ENCODE peak calls at places on chromosomes 7 and 10, in seven cellular contexts. One of them, this sample, is unnamed.
A peak's percentile ranks its signal among the peaks of the same experiment; 100 is the strongest.

GRCh38 chr7:121330053-121330833 is 1.4 kb downstream of the WNT16 start:
- DNase-seq in left lung: no peak
- DNase-seq in hepatocyte: no peak
- DNase-seq in tibial artery: no peak
- DNase-seq in naive thymus-derived CD4-positive, alpha-beta T cell: no peak
- DNase-seq in colonic mucosa: no peak
- DNase-seq in H9: peak; percentile 50
- DNase-seq in this sample: no peak

GRCh38 chr7:4841836-4842235 is 20.0 kb downstream of the PAPOLB start:
- DNase-seq in tibial artery: no peak
- DNase-seq in left lung: no peak
- DNase-seq in naive thymus-derived CD4-positive, alpha-beta T cell: no peak
- DNase-seq in hepatocyte: no peak
- DNase-seq in colonic mucosa: no peak
- DNase-seq in H9: no peak
- DNase-seq in this sample: no peak

GRCh38 chr10:50577681-50578350 is 45.9 kb downstream of the SGMS1 start:
- DNase-seq in colonic mucosa: peak; percentile 49
- DNase-seq in left lung: peak; percentile 34
- DNase-seq in H9: no peak
- DNase-seq in hepatocyte: peak; percentile 71
- DNase-seq in naive thymus-derived CD4-positive, alpha-beta T cell: no peak
- DNase-seq in tibial artery: no peak
- DNase-seq in this sample: no peak

GRCh38 chr7:51265066-51265907 is 51.3 kb downstream of the COBL start:
- DNase-seq in tibial artery: no peak
- DNase-seq in naive thymus-derived CD4-positive, alpha-beta T cell: no peak
- DNase-seq in hepatocyte: peak; percentile 63
- DNase-seq in left lung: no peak
- DNase-seq in colonic mucosa: peak; percentile 80
- DNase-seq in H9: no peak
- DNase-seq in this sample: no peak

GRCh38 chr10:89314676-89315075 is 12.8 kb downstream of the IFIT2 start:
- DNase-seq in H9: no peak
- DNase-seq in tibial artery: no peak
- DNase-seq in colonic mucosa: no peak
- DNase-seq in left lung: no peak
- DNase-seq in hepatocyte: no peak
- DNase-seq in naive thymus-derived CD4-positive, alpha-beta T cell: no peak
- DNase-seq in this sample: no peak

GRCh38 chr7:133434246-133434865 is 181.5 kb downstream of the EXOC4 start:
- DNase-seq in naive thymus-derived CD4-positive, alpha-beta T cell: no peak
- DNase-seq in hepatocyte: peak; percentile 8
- DNase-seq in colonic mucosa: no peak
- DNase-seq in tibial artery: no peak
- DNase-seq in left lung: no peak
- DNase-seq in H9: no peak
- DNase-seq in this sample: no peak

GRCh38 chr7:116327751-116328150 is 117.4 kb downstream of the TES start:
- DNase-seq in left lung: no peak
- DNase-seq in hepatocyte: no peak
- DNase-seq in colonic mucosa: no peak
- DNase-seq in tibial artery: no peak
- DNase-seq in naive thymus-derived CD4-positive, alpha-beta T cell: no peak
- DNase-seq in H9: no peak
- DNase-seq in this sample: no peak

GRCh38 chr7:137895301-137896201 is 48.8 kb upstream of the DGKI start:
- DNase-seq in naive thymus-derived CD4-positive, alpha-beta T cell: no peak
- DNase-seq in left lung: no peak
- DNase-seq in H9: no peak
- DNase-seq in hepatocyte: no peak
- DNase-seq in colonic mucosa: no peak
- DNase-seq in tibial artery: no peak
- DNase-seq in this sample: no peak

GRCh38 chr10:119538632-119539358 is 3.7 kb downstream of the RGS10 start:
- DNase-seq in colonic mucosa: no peak
- DNase-seq in hepatocyte: no peak
- DNase-seq in left lung: no peak
- DNase-seq in H9: no peak
- DNase-seq in tibial artery: no peak
- DNase-seq in naive thymus-derived CD4-positive, alpha-beta T cell: no peak
- DNase-seq in this sample: no peak

GRCh38 chr7:140342732-140343514 is 55.4 kb downstream of the SLC37A3 start:
- DNase-seq in tibial artery: no peak
- DNase-seq in colonic mucosa: peak; percentile 49
- DNase-seq in naive thymus-derived CD4-positive, alpha-beta T cell: no peak
- DNase-seq in hepatocyte: peak; percentile 30
- DNase-seq in left lung: peak; percentile 63
- DNase-seq in H9: peak; percentile 73
- DNase-seq in this sample: no peak

GRCh38 chr10:88278912-88279311 is 304.2 kb downstream of the RNLS start:
- DNase-seq in naive thymus-derived CD4-positive, alpha-beta T cell: no peak
- DNase-seq in colonic mucosa: no peak
- DNase-seq in tibial artery: no peak
- DNase-seq in hepatocyte: no peak
- DNase-seq in left lung: peak; percentile 54
- DNase-seq in H9: no peak
- DNase-seq in this sample: no peak

GRCh38 chr7:22843681-22844309 is 21.1 kb upstream of the TOMM7 start:
- DNase-seq in hepatocyte: no peak
- DNase-seq in H9: no peak
- DNase-seq in tibial artery: no peak
- DNase-seq in colonic mucosa: no peak
- DNase-seq in left lung: no peak
- DNase-seq in naive thymus-derived CD4-positive, alpha-beta T cell: no peak
- DNase-seq in this sample: no peak

GRCh38 chr10:132716691-132717490 is 69.1 kb downstream of the NKX6-2 start:
- DNase-seq in tibial artery: peak; percentile 56
- DNase-seq in hepatocyte: no peak
- DNase-seq in colonic mucosa: no peak
- DNase-seq in left lung: no peak
- DNase-seq in naive thymus-derived CD4-positive, alpha-beta T cell: no peak
- DNase-seq in H9: no peak
- DNase-seq in this sample: no peak

GRCh38 chr10:88281592-88282268 is 301.4 kb downstream of the RNLS start:
- DNase-seq in naive thymus-derived CD4-positive, alpha-beta T cell: no peak
- DNase-seq in hepatocyte: no peak
- DNase-seq in left lung: no peak
- DNase-seq in colonic mucosa: no peak
- DNase-seq in tibial artery: no peak
- DNase-seq in H9: no peak
- DNase-seq in this sample: no peak

GRCh38 chr7:25802473-25802872 is 349.5 kb upstream of the NFE2L3 start:
- DNase-seq in hepatocyte: no peak
- DNase-seq in tibial artery: no peak
- DNase-seq in colonic mucosa: no peak
- DNase-seq in left lung: no peak
- DNase-seq in naive thymus-derived CD4-positive, alpha-beta T cell: no peak
- DNase-seq in H9: no peak
- DNase-seq in this sample: no peak

GRCh38 chr7:143016996-143017395 is 9.9 kb downstream of the OR9A2 start:
- DNase-seq in H9: no peak
- DNase-seq in left lung: no peak
- DNase-seq in hepatocyte: no peak
- DNase-seq in tibial artery: no peak
- DNase-seq in naive thymus-derived CD4-positive, alpha-beta T cell: no peak
- DNase-seq in colonic mucosa: no peak
- DNase-seq in this sample: no peak

GRCh38 chr10:104054430-104054829 is 31.2 kb downstream of the COL17A1 start:
- DNase-seq in tibial artery: no peak
- DNase-seq in left lung: no peak
- DNase-seq in colonic mucosa: no peak
- DNase-seq in naive thymus-derived CD4-positive, alpha-beta T cell: no peak
- DNase-seq in hepatocyte: no peak
- DNase-seq in H9: no peak
- DNase-seq in this sample: no peak

GRCh38 chr10:5947471-5948207 is 29.7 kb downstream of the IL15RA start:
- DNase-seq in colonic mucosa: no peak
- DNase-seq in H9: no peak
- DNase-seq in naive thymus-derived CD4-positive, alpha-beta T cell: no peak
- DNase-seq in tibial artery: no peak
- DNase-seq in hepatocyte: no peak
- DNase-seq in left lung: no peak
- DNase-seq in this sample: no peak

GRCh38 chr10:5946786-5947185 is 30.6 kb downstream of the IL15RA start:
- DNase-seq in colonic mucosa: no peak
- DNase-seq in H9: no peak
- DNase-seq in naive thymus-derived CD4-positive, alpha-beta T cell: no peak
- DNase-seq in left lung: no peak
- DNase-seq in tibial artery: no peak
- DNase-seq in hepatocyte: no peak
- DNase-seq in this sample: no peak

GRCh38 chr10:5951167-5951711 is 26.1 kb downstream of the IL15RA start:
- DNase-seq in H9: no peak
- DNase-seq in tibial artery: peak; percentile 81
- DNase-seq in hepatocyte: no peak
- DNase-seq in colonic mucosa: no peak
- DNase-seq in left lung: peak; percentile 71
- DNase-seq in naive thymus-derived CD4-positive, alpha-beta T cell: no peak
- DNase-seq in this sample: no peak

GRCh38 chr10:5948208-5948585 is 29.1 kb downstream of the IL15RA start:
- DNase-seq in colonic mucosa: no peak
- DNase-seq in tibial artery: no peak
- DNase-seq in hepatocyte: no peak
- DNase-seq in left lung: no peak
- DNase-seq in naive thymus-derived CD4-positive, alpha-beta T cell: no peak
- DNase-seq in H9: no peak
- DNase-seq in this sample: no peak

DNA sequence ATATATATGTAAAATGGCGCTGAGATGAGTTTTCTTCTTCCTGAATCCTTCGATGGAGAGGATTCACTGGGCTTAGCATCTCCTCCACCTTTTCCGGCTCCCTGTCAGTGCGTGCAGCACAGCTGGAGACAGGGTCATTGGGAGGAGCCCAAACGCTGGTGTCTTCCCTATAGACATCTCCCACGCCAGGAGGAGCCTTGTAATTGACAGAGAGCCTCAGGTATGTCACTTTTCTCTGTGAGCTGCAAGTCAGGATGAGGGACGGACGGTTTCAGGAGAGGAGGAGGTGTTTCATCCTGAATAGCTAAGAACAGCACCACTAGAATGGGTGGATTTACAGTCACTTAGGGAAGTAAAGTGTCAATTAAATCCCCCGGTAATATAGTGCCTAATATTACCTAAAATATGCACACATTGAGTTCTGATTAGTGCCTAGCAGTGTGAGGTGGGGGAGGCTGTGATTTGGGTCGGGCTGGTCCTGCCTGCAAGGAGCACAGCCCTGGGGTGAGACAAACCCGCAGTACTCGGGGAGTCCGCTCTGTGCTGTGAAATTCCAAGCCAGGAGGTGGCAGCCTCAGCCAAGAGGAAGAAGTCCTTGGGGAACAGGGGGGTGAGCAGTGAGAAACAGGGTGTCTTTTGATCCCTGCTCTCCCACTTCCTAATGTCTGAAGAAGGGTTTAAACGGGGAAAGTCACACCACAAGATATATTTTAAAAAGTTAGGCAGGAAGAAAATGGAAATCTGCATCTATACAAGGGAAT is 28.2 kb downstream of the IL15RA start:
- DNase-seq in naive thymus-derived CD4-positive, alpha-beta T cell: no peak
- DNase-seq in H9: peak; percentile 76
- DNase-seq in left lung: peak; percentile 68
- DNase-seq in tibial artery: no peak
- DNase-seq in colonic mucosa: peak; percentile 70
- DNase-seq in hepatocyte: peak; percentile 57
- DNase-seq in this sample: no peak
- H3K27ac ChIP-seq in naive thymus-derived CD4-positive, alpha-beta T cell: no peak overlapping the region
- H3K27ac ChIP-seq in H9: peak overlapping the region; percentile 20
- H3K27ac ChIP-seq in left lung: no peak overlapping the region
- H3K27ac ChIP-seq in tibial artery: no peak overlapping the region
- H3K27ac ChIP-seq in colonic mucosa: no peak overlapping the region
- H3K27ac ChIP-seq in hepatocyte: no peak overlapping the region
- H3K27ac ChIP-seq in this sample: no peak overlapping the region

GRCh38 chr7:36215017-36215621 is 62.1 kb downstream of the EEPD1 start:
- DNase-seq in H9: peak; percentile 52
- DNase-seq in colonic mucosa: no peak
- DNase-seq in tibial artery: no peak
- DNase-seq in naive thymus-derived CD4-positive, alpha-beta T cell: no peak
- DNase-seq in hepatocyte: peak; percentile 36
- DNase-seq in left lung: no peak
- DNase-seq in this sample: no peak

GRCh38 chr7:36217211-36217960 is 64.3 kb downstream of the EEPD1 start:
- DNase-seq in left lung: no peak
- DNase-seq in colonic mucosa: no peak
- DNase-seq in naive thymus-derived CD4-positive, alpha-beta T cell: no peak
- DNase-seq in hepatocyte: no peak
- DNase-seq in tibial artery: no peak
- DNase-seq in H9: no peak
- DNase-seq in this sample: no peak

GRCh38 chr7:36219429-36219828 is 66.4 kb downstream of the EEPD1 start:
- DNase-seq in tibial artery: no peak
- DNase-seq in colonic mucosa: no peak
- DNase-seq in hepatocyte: no peak
- DNase-seq in left lung: no peak
- DNase-seq in naive thymus-derived CD4-positive, alpha-beta T cell: no peak
- DNase-seq in H9: no peak
- DNase-seq in this sample: no peak

GRCh38 chr7:36216063-36216684 is 63.1 kb downstream of the EEPD1 start:
- DNase-seq in left lung: no peak
- DNase-seq in colonic mucosa: no peak
- DNase-seq in H9: no peak
- DNase-seq in hepatocyte: peak; percentile 30
- DNase-seq in naive thymus-derived CD4-positive, alpha-beta T cell: no peak
- DNase-seq in tibial artery: peak; percentile 73
- DNase-seq in this sample: no peak

DNA sequence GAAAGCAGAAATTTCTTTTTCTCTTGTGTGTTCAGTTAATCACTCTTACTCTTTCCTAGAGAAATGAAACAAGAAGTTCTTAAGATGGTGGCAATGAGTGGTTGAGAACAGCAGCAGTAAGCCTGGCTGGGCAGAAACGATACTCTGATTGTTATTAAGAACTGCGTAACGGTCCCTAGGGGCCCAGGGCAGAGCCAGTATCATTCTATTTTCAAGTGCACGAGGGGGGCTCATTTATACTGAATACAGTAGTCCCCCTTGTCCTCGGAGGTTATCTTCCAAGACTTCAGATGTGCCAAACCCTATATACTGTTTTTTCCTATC is 64.9 kb downstream of the EEPD1 start:
- DNase-seq in hepatocyte: no peak
- DNase-seq in colonic mucosa: no peak
- DNase-seq in tibial artery: no peak
- DNase-seq in left lung: no peak
- DNase-seq in H9: no peak
- DNase-seq in naive thymus-derived CD4-positive, alpha-beta T cell: no peak
- DNase-seq in this sample: no peak
- H3K4me1 ChIP-seq in hepatocyte: peaks cover 31% of the 10 kb centered on the region
- H3K4me1 ChIP-seq in colonic mucosa: no peaks in the 10 kb centered on the region
- H3K4me1 ChIP-seq in tibial artery: peaks cover 13% of the 10 kb centered on the region
- H3K4me1 ChIP-seq in left lung: peaks cover 6% of the 10 kb centered on the region
- H3K4me1 ChIP-seq in H9: peaks cover 13% of the 10 kb centered on the region
- H3K4me1 ChIP-seq in naive thymus-derived CD4-positive, alpha-beta T cell: no peaks in the 10 kb centered on the region
- H3K4me1 ChIP-seq in this sample: no peaks in the 10 kb centered on the region

GRCh38 chr7:17236161-17236560 is 62.3 kb upstream of the AHR start:
- DNase-seq in left lung: no peak
- DNase-seq in naive thymus-derived CD4-positive, alpha-beta T cell: no peak
- DNase-seq in tibial artery: no peak
- DNase-seq in hepatocyte: no peak
- DNase-seq in H9: no peak
- DNase-seq in colonic mucosa: no peak
- DNase-seq in this sample: no peak
- H3K27ac ChIP-seq in left lung: no peak overlapping the region
- H3K27ac ChIP-seq in naive thymus-derived CD4-positive, alpha-beta T cell: no peak overlapping the region
- H3K27ac ChIP-seq in tibial artery: no peak overlapping the region
- H3K27ac ChIP-seq in hepatocyte: no peak overlapping the region
- H3K27ac ChIP-seq in H9: no peak overlapping the region
- H3K27ac ChIP-seq in colonic mucosa: no peak overlapping the region
- H3K27ac ChIP-seq in this sample: no peak overlapping the region

GRCh38 chr10:98080474-98080873 is 50.1 kb upstream of the CRTAC1 start:
- DNase-seq in H9: no peak
- DNase-seq in left lung: no peak
- DNase-seq in hepatocyte: no peak
- DNase-seq in naive thymus-derived CD4-positive, alpha-beta T cell: no peak
- DNase-seq in tibial artery: no peak
- DNase-seq in colonic mucosa: no peak
- DNase-seq in this sample: no peak
- H3K4me1 ChIP-seq in H9: no peaks in the 10 kb centered on the region
- H3K4me1 ChIP-seq in left lung: no peaks in the 10 kb centered on the region
- H3K4me1 ChIP-seq in hepatocyte: no peaks in the 10 kb centered on the region
- H3K4me1 ChIP-seq in naive thymus-derived CD4-positive, alpha-beta T cell: no peaks in the 10 kb centered on the region
- H3K4me1 ChIP-seq in tibial artery: no peaks in the 10 kb centered on the region
- H3K4me1 ChIP-seq in colonic mucosa: no peaks in the 10 kb centered on the region
- H3K4me1 ChIP-seq in this sample: no peaks in the 10 kb centered on the region